ENCODE peak calls at places on chromosome 1, in ten cellular contexts. J is cardiac fibroblast, K is ovary, N is AG09309, M is psoas muscle, D is transverse colon, W is choroid plexus epithelial cell, U is astrocyte, Y is heart left ventricle, T is heart right ventricle. I is an unnamed sample.

GRCh38 chr1:203702130-203702577 is 62.8 kb upstream of the LAX1 start:
- DNase-seq in U (no peak), J (peak), W (peak), K (peak), M (peak), T (no peak), Y (peak), N (no peak), D (peak), I (peak)

GRCh38 chr1:95554408-95554807 is 320.4 kb downstream of the RWDD3 start:
- DNase-seq in N (no peak), U (no peak), J (no peak), D (no peak), T (no peak), K (no peak), Y (no peak), W (no peak), M (no peak), I (no peak)

GRCh38 chr1:232421143-232421796 is 208.7 kb downstream of the SIPA1L2 start:
- DNase-seq in D (no peak), T (no peak), J (no peak), U (no peak), N (no peak), K (no peak), Y (no peak), W (no peak), M (no peak), I (no peak)

GRCh38 chr1:6351480-6352137 is 42.0 kb downstream of the ACOT7 start:
- DNase-seq in N (no peak), Y (peak), T (peak), U (no peak), W (no peak), D (peak), J (no peak), K (peak), M (peak), I (no peak)

GRCh38 chr1:204130989-204131892 is 20.6 kb downstream of the ETNK2 start:
- DNase-seq in W (peak), K (peak), J (peak), T (no peak), N (peak), U (peak), Y (no peak), M (peak), D (no peak), I (peak)

GRCh38 chr1:39105841-39106765 is 80.0 kb downstream of the NDUFS5 start:
- DNase-seq in J (peak), Y (peak), T (peak), D (peak), W (peak), M (peak), K (peak), U (no peak), N (no peak), I (peak)

GRCh38 chr1:224245188-224245587 is 62.1 kb downstream of the DEGS1 start:
- DNase-seq in T (peak), D (peak), N (no peak), W (peak), M (peak), J (peak), U (no peak), Y (peak), K (peak), I (peak)

GRCh38 chr1:7050751-7051665 is 265.8 kb downstream of the CAMTA1 start:
- DNase-seq in T (no peak), W (no peak), U (no peak), Y (no peak), M (no peak), J (no peak), D (no peak), K (no peak), N (no peak), I (no peak)

GRCh38 chr1:32900371-32900955 is 726 bp downstream of the TMEM54 start:
- DNase-seq in D (no peak), J (no peak), T (no peak), W (no peak), K (peak), M (no peak), U (no peak), Y (no peak), N (no peak), I (no peak)

GRCh38 chr1:101992816-101993575 is 3.7 kb downstream of the OLFM3 start:
- DNase-seq in J (no peak), N (no peak), U (no peak), T (no peak), D (no peak), Y (no peak), M (no peak), W (no peak), K (no peak), I (no peak)

GRCh38 chr1:246427611-246428010 is 79.5 kb downstream of the SMYD3 start:
- DNase-seq in J (peak), M (no peak), W (no peak), U (no peak), N (no peak), Y (no peak), D (no peak), T (no peak), K (no peak), I (peak)

GRCh38 chr1:236608930-236609726 is 4.8 kb upstream of the HEATR1 start:
- DNase-seq in J (peak), T (peak), N (peak), Y (peak), U (peak), W (peak), M (peak), D (peak), K (peak), I (peak)

GRCh38 chr1:62180649-62181048 is 14.0 kb upstream of the L1TD1 start:
- DNase-seq in M (no peak), Y (peak), N (no peak), U (no peak), T (no peak), K (no peak), W (no peak), J (no peak), D (peak), I (no peak)

GRCh38 chr1:150235436-150235851 is 468 bp downstream of the ANP32E start:
- DNase-seq in K (no peak), M (no peak), N (no peak), U (no peak), T (peak), W (peak), J (no peak), D (peak), Y (no peak), I (no peak)

GRCh38 chr1:224201336-224201735 is 18.3 kb downstream of the DEGS1 start:
- DNase-seq in M (no peak), Y (no peak), W (no peak), U (no peak), D (no peak), K (no peak), J (no peak), T (no peak), N (no peak), I (no peak)

GRCh38 chr1:168293372-168293771 is 12.7 kb downstream of the TBX19 start:
- DNase-seq in W (no peak), T (no peak), U (no peak), J (no peak), D (no peak), K (no peak), M (no peak), N (no peak), Y (no peak), I (no peak)

GRCh38 chr1:192703283-192704206 is 67.6 kb downstream of the RGS13 start:
- DNase-seq in D (no peak), M (no peak), Y (no peak), N (no peak), T (no peak), K (no peak), W (no peak), U (no peak), J (no peak), I (no peak)

GRCh38 chr1:205907794-205908193 is 35.5 kb downstream of the SLC26A9 start:
- DNase-seq in N (peak), J (peak), U (no peak), K (no peak), D (no peak), W (peak), Y (no peak), T (no peak), M (no peak), I (peak)

GRCh38 chr1:192453360-192454045 is 122.1 kb upstream of the RGS1 start:
- DNase-seq in M (no peak), U (peak), K (no peak), J (peak), T (no peak), Y (no peak), W (peak), N (no peak), D (no peak), I (no peak)

GRCh38 chr1:37752583-37753471 is 12.1 kb downstream of the EPHA10 start:
- DNase-seq in N (no peak), Y (no peak), J (no peak), K (no peak), D (peak), M (no peak), W (peak), T (no peak), U (no peak), I (no peak)

GRCh38 chr1:212313616-212314015 is 28.4 kb downstream of the PPP2R5A start:
- DNase-seq in U (peak), J (peak), N (peak), K (no peak), W (peak), D (no peak), T (no peak), M (no peak), Y (no peak), I (peak)

GRCh38 chr1:45381243-45381642 is 41.0 kb upstream of the MUTYH start:
- DNase-seq in D (no peak), T (no peak), U (no peak), W (no peak), J (no peak), K (no peak), Y (no peak), M (no peak), N (no peak), I (no peak)

GRCh38 chr1:160681067-160681890 is 30.3 kb downstream of the CD48 start:
- DNase-seq in M (peak), K (peak), D (peak), U (no peak), T (peak), W (peak), N (no peak), J (peak), Y (peak), I (peak)
- TF ChIP-seq CTCF in M (peak), K (peak), D (peak), U (peak), T (peak), W (peak), N (peak), J (peak), Y (peak), I (peak)

GRCh38 chr1:41678141-41678878 is 193.8 kb upstream of the EDN2 start:
- DNase-seq in K (no peak), Y (peak), T (peak), J (peak), N (peak), U (peak), W (peak), M (peak), D (no peak), I (peak)
- H3K4me3 ChIP-seq in K (no peak), Y (no peak), T (no peak), J (no peak), N (no peak), U (no peak), W (no peak), M (no peak), D (no peak), I (no peak)

GRCh38 chr1:3673381-3674099 is 21.2 kb downstream of the TP73 start:
- DNase-seq in U (no peak), K (no peak), N (no peak), W (no peak), M (peak), Y (no peak), T (no peak), D (no peak), J (no peak), I (no peak)
- TF ChIP-seq CTCF in U (no peak), K (no peak), N (no peak), W (no peak), M (no peak), Y (no peak), T (no peak), D (no peak), J (no peak), I (no peak)

GRCh38 chr1:152110365-152110859 is 4.8 kb downstream of the TCHH start:
- DNase-seq in T (no peak), U (peak), Y (no peak), K (no peak), J (peak), N (peak), W (peak), D (no peak), M (no peak), I (peak)
- H3K4me3 ChIP-seq in T (peak), U (peak), Y (peak), K (peak), J (peak), N (peak), W (peak), D (peak), M (peak), I (peak)

GRCh38 chr1:8315573-8316475 is 2.1 kb upstream of the SLC45A1 start:
- DNase-seq in J (no peak), K (no peak), T (no peak), Y (no peak), U (no peak), W (peak), M (no peak), N (no peak), D (no peak), I (no peak)
- TF ChIP-seq CTCF in J (peak), K (no peak), T (no peak), Y (no peak), U (peak), W (peak), M (no peak), N (peak), D (no peak), I (no peak)

DNA sequence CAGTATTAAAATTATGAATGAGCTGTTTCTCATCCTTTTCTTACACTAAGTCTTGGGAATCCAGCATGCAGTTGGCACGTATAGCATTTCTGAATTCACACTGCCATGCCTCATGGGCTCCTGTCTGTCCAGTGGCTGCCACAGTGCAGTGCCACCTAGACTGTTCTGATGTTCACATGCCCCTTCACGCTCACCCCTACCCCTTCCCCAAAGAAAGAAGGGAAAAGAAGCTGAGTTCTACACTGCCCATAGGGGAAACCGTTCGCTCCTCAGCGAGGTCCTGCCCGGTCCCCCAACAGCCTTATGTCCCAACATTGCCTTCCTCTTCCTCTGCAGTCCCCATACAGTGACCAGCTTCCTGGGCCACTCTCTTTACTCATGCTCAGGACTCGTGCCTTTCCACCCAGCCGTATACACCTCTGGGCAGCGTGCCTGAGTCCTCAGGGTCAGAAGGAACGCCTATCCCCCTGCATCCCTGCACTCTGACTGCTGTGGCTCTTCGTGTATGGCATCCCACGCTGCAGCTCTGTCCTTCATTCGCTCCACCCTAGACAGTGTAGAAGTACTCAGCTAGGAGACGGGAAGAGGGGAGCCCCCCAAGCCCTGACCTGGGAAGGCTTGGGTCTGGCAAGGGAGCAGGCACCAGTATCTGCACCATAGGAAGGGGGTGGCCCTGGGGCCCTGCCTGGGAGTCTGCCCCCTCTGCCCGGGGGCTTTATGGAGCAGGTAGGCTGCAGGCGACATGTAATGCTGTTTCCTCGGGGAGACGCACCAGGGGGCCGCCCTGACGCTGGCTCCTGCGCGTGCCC is 24.1 kb upstream of the ARF1 start:
- DNase-seq in T (no peak), K (peak), U (no peak), N (no peak), M (no peak), J (no peak), Y (no peak), W (no peak), D (no peak), I (no peak)
- H3K4me3 ChIP-seq in T (no peak), K (no peak), U (no peak), N (no peak), M (no peak), J (no peak), Y (no peak), W (no peak), D (no peak), I (no peak)

GRCh38 chr1:24266398-24266941 is 52.7 kb upstream of the GRHL3 start:
- DNase-seq in D (no peak), J (peak), K (no peak), N (peak), U (peak), T (no peak), W (peak), M (peak), Y (no peak), I (peak)
- TF ChIP-seq CTCF in D (no peak), J (no peak), K (no peak), N (peak), U (no peak), T (no peak), W (no peak), M (no peak), Y (no peak), I (peak)

GRCh38 chr1:181056560-181056959 is 22.8 kb downstream of the MR1 start:
- DNase-seq in N (no peak), M (no peak), J (no peak), K (no peak), Y (no peak), T (no peak), D (no peak), W (no peak), U (no peak), I (no peak)
- H3K4me3 ChIP-seq in N (no peak), M (no peak), J (no peak), K (no peak), Y (no peak), T (no peak), D (no peak), W (no peak), U (no peak), I (no peak)

GRCh38 chr1:208737922-208738321 is 493.7 kb upstream of the PLXNA2 start:
- DNase-seq in D (no peak), J (no peak), T (no peak), U (no peak), M (no peak), N (no peak), W (no peak), K (no peak), Y (no peak), I (no peak)
- TF ChIP-seq CTCF in D (no peak), J (no peak), T (no peak), U (no peak), M (no peak), N (no peak), W (no peak), K (no peak), Y (no peak), I (no peak)

GRCh38 chr1:43659785-43660184 is 9.8 kb downstream of the KDM4A start:
- DNase-seq in M (no peak), T (no peak), D (no peak), W (no peak), U (no peak), N (no peak), J (no peak), Y (no peak), K (no peak), I (no peak)
- H3K4me3 ChIP-seq in M (no peak), T (no peak), D (no peak), W (no peak), U (no peak), N (no peak), J (no peak), Y (no peak), K (no peak), I (no peak)

I was measured in AG10803.